ENCODE peak calls at places on chromosomes 2 and 18, in five cellular contexts. I is HepG2, B is NCI-H748 treated with DMSO at 0.1 percent for 48 hours, F is hypothalamus, N is neural progenitor cell. H is an unnamed sample.

GRCh38 chr2:46047280-46047679 is 249.9 kb upstream of the EPAS1 start:
- DNase-seq in I (no peak), B (no peak), F (no peak), N (no peak), H (no peak)

GRCh38 chr2:40041983-40042382 is 262.9 kb upstream of the THUMPD2 start:
- DNase-seq in I (no peak), B (no peak), F (no peak), N (no peak), H (no peak)

GRCh38 chr2:192499476-192499875 is 304.7 kb upstream of the TMEFF2 start:
- DNase-seq in I (no peak), B (no peak), F (no peak), N (no peak), H (no peak)

GRCh38 chr2:30365201-30365600 is 81.8 kb upstream of the LCLAT1 start:
- DNase-seq in I (no peak), B (no peak), F (no peak), N (no peak), H (no peak)

GRCh38 chr18:46174317-46175039 is 70.3 kb downstream of the HAUS1 start:
- DNase-seq in I (no peak), B (no peak), F (peak), N (peak), H (peak)

GRCh38 chr2:120949957-120950590 is 214.4 kb downstream of the GLI2 start:
- DNase-seq in I (no peak), B (no peak), F (no peak), N (no peak), H (no peak)

GRCh38 chr2:192410319-192410718 is 215.6 kb upstream of the TMEFF2 start:
- DNase-seq in I (no peak), B (no peak), F (no peak), N (no peak), H (no peak)

GRCh38 chr2:217107480-217107879 is 247.6 kb upstream of the TNP1 start:
- DNase-seq in I (no peak), B (no peak), F (no peak), N (no peak), H (no peak)

GRCh38 chr2:65057391-65058052 is 1.3 kb downstream of the CEP68 start:
- DNase-seq in I (peak), B (peak), F (no peak), N (no peak), H (no peak)

GRCh38 chr2:197873293-197873701 is 68.9 kb downstream of the PLCL1 start:
- DNase-seq in I (no peak), B (no peak), F (no peak), N (peak), H (peak)

GRCh38 chr18:9428301-9428706 is 47.0 kb upstream of the RALBP1 start:
- DNase-seq in I (no peak), B (no peak), F (no peak), N (no peak), H (no peak)

GRCh38 chr2:157093666-157094065 is 163.8 kb upstream of the GALNT5 start:
- DNase-seq in I (no peak), B (no peak), F (no peak), N (no peak), H (no peak)

GRCh38 chr18:49342690-49343089 is 117.8 kb downstream of the DYM start:
- DNase-seq in I (peak), B (no peak), F (no peak), N (no peak), H (no peak)

GRCh38 chr2:125684256-125684655 is 971.7 kb upstream of the GYPC start:
- DNase-seq in I (no peak), B (no peak), F (no peak), N (no peak), H (no peak)

GRCh38 chr2:133737597-133737996 is 169.3 kb upstream of the NCKAP5 start:
- DNase-seq in I (no peak), B (no peak), F (no peak), N (no peak), H (no peak)

GRCh38 chr2:103781401-103781800 is 1019.6 kb downstream of the TMEM182 start:
- DNase-seq in I (no peak), B (no peak), F (no peak), N (peak), H (no peak)